ENCODE peak calls at places on chromosomes 2 and 18, in seven cellular contexts. V is activated CD4-positive, alpha-beta T cell treated with anti-CD3 and anti-CD28 coated beads for 4 hours; B is stimulated activated CD4-positive, alpha-beta T cell treated with anti-CD3 and anti-CD28 coated beads, Interleukin-4, amount 100 ng/mL, for 24 hours; M is H54; Y is Calu3; X is HepG2; S is NCI-H1436. R is an unnamed sample.

GRCh38 chr2:186713664-186714063 is 19.8 kb downstream of the FAM171B start:
- DNase-seq in Y (no peak), S (no peak), M (no peak), V (no peak), B (no peak), X (no peak), R (no peak)

GRCh38 chr18:37343542-37343851 is 222.1 kb downstream of the CELF4 start:
- DNase-seq in V (no peak), Y (no peak), S (no peak), M (no peak), X (no peak), B (no peak), R (no peak)

GRCh38 chr18:74873629-74874028 is 276.0 kb downstream of the ZNF407 start:
- DNase-seq in S (no peak), V (no peak), B (no peak), X (no peak), Y (no peak), M (no peak), R (no peak)

GRCh38 chr2:191824403-191824802 is 22.5 kb downstream of the CAVIN2 start:
- DNase-seq in B (no peak), S (no peak), X (no peak), M (no peak), V (no peak), Y (no peak), R (no peak)

GRCh38 chr18:44740000-44740399 is 59.3 kb downstream of the SETBP1 start:
- DNase-seq in Y (no peak), V (no peak), M (no peak), B (no peak), S (no peak), X (no peak), R (no peak)

GRCh38 chr18:58911241-58911640 is 46.6 kb downstream of the ZNF532 start:
- DNase-seq in Y (no peak), M (no peak), V (no peak), B (no peak), S (no peak), X (no peak), R (no peak)

GRCh38 chr2:229392214-229392613 is 121.1 kb upstream of the PID1 start:
- DNase-seq in M (no peak), X (no peak), Y (no peak), S (no peak), V (no peak), B (no peak), R (no peak)

GRCh38 chr2:228600265-228600664 is 418.8 kb upstream of the SPHKAP start:
- DNase-seq in X (no peak), V (no peak), B (no peak), S (no peak), Y (no peak), M (peak; percentile 16), R (no peak)

GRCh38 chr2:102839668-102840388 is 78.0 kb downstream of the TMEM182 start:
- DNase-seq in B (peak; percentile 39), X (peak; percentile 35), Y (peak; percentile 39), S (peak; percentile 4), V (peak; percentile 18), M (peak; percentile 23), R (no peak)

GRCh38 chr2:866887-867286 is 83.8 kb upstream of the SNTG2 start:
- DNase-seq in Y (no peak), V (no peak), M (no peak), S (no peak), X (no peak), B (no peak), R (no peak)

GRCh38 chr2:37323770-37324535 is 680 bp downstream of the PRKD3 start:
- DNase-seq in X (peak; percentile 29), B (peak; percentile 31), M (no peak), V (peak; percentile 40), Y (peak; percentile 10), S (peak; percentile 12), R (peak; percentile 35)

GRCh38 chr2:151789055-151789834 is 39.0 kb downstream of the ARL5A start:
- DNase-seq in Y (no peak), V (no peak), S (no peak), X (no peak), M (no peak), B (no peak), R (no peak)

GRCh38 chr18:54555996-54556395 is 35.0 kb upstream of the DYNAP start:
- DNase-seq in V (no peak), X (no peak), B (no peak), M (no peak), S (no peak), Y (no peak), R (no peak)